ENCODE peak calls at places on chromosomes 13 and 19, in four cellular contexts. W is ovary, R is heart right ventricle, S is tibial artery. H is an unnamed sample. For H3K36me3 and H3K4me1, the result is how much of the 10 kb centered on the place peaks cover.

GRCh38 chr19:6423499-6424189 is 967 bp downstream of the KHSRP start:
- DNase-seq in R (no peak), W (peak), S (no peak), H (no peak)

GRCh38 chr19:13231663-13232062 is 81.5 kb downstream of the IER2 start:
- DNase-seq in S (no peak), R (no peak), W (no peak), H (no peak)

GRCh38 chr13:90868321-90868920 is 479.1 kb upstream of the MIR17HG start:
- DNase-seq in S (no peak), R (no peak), W (no peak), H (no peak)

GRCh38 chr19:7471696-7472620 is 16.9 kb downstream of the PEX11G start:
- DNase-seq in W (no peak), S (no peak), R (no peak), H (no peak)

GRCh38 chr13:48642061-48642460 is 11.7 kb upstream of the CYSLTR2 start:
- DNase-seq in R (no peak), W (no peak), S (no peak), H (no peak)

GRCh38 chr19:18122860-18123795 is 25.6 kb downstream of the MAST3 start:
- DNase-seq in R (no peak), W (no peak), S (no peak), H (no peak)

GRCh38 chr13:34430294-34430693 is 511.8 kb upstream of the NBEA start:
- DNase-seq in R (no peak), W (no peak), S (no peak), H (no peak)

GRCh38 chr13:98896868-98897144 is 81.1 kb downstream of the DOCK9 start:
- DNase-seq in S (no peak), R (no peak), W (no peak), H (no peak)

GRCh38 chr13:49935171-49936084 is 712 bp downstream of the SPRYD7 start:
- DNase-seq in R (no peak), W (no peak), S (peak), H (no peak)

GRCh38 chr13:78046349-78046748 is 127.7 kb upstream of the EDNRB start:
- DNase-seq in S (no peak), R (no peak), W (no peak), H (no peak)

GRCh38 chr13:48728876-48729275 is 75.1 kb downstream of the CYSLTR2 start:
- DNase-seq in R (no peak), S (no peak), W (no peak), H (no peak)

GRCh38 chr13:33115274-33115673 is 99.1 kb downstream of the KL start:
- DNase-seq in R (no peak), W (no peak), S (no peak), H (no peak)
- H3K36me3 ChIP-seq in R (half or more), W (under half), S (half or more), H (under half)

GRCh38 chr19:38795549-38795948 is 6.5 kb downstream of the LGALS7B start:
- DNase-seq in W (no peak), R (no peak), S (no peak), H (peak)

GRCh38 chr19:38800577-38801347 is 11.8 kb downstream of the LGALS7B start:
- DNase-seq in S (no peak), R (no peak), W (no peak), H (no peak)

GRCh38 chr19:38796154-38796553 is 7.2 kb downstream of the LGALS7B start:
- DNase-seq in S (no peak), R (no peak), W (no peak), H (no peak)

GRCh38 chr19:38801359-38802095 is 11.2 kb downstream of the LGALS4 start:
- DNase-seq in R (no peak), S (no peak), W (no peak), H (peak)

DNA sequence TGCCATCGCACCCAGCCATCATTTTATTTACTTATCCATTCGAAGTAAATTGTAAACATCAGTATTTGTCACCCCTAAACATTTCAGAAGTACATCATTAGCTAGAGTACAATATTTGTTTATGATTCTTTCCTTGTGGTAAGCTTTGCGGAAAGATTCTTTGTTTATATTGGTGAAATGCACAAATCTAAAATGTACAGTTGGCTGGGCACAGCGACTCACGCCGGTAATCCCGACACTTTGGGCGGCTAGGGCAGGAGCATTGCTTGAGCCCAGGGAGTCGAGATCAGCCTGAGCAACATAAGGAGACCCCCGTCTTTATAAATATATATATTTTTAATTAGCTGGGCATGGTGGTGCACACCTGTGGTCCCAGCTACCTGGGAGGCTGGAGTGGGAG is 10.1 kb downstream of the LGALS7B start:
- DNase-seq in R (no peak), S (no peak), W (no peak), H (peak)
- H3K4me1 ChIP-seq in R (under half), S (under half), W (under half), H (under half)

GRCh38 chr13:40026741-40027140 is 371.3 kb downstream of the COG6 start:
- DNase-seq in W (no peak), R (no peak), S (no peak), H (no peak)
- H3K27ac ChIP-seq in W (no peak), R (no peak), S (no peak), H (no peak)

GRCh38 chr13:93235258-93236015 is 8.8 kb downstream of the GPC6 start:
- DNase-seq in S (peak), R (no peak), W (no peak), H (no peak)
- H3K36me3 ChIP-seq in S (under half), R (under half), W (under half), H (under half)

DNA sequence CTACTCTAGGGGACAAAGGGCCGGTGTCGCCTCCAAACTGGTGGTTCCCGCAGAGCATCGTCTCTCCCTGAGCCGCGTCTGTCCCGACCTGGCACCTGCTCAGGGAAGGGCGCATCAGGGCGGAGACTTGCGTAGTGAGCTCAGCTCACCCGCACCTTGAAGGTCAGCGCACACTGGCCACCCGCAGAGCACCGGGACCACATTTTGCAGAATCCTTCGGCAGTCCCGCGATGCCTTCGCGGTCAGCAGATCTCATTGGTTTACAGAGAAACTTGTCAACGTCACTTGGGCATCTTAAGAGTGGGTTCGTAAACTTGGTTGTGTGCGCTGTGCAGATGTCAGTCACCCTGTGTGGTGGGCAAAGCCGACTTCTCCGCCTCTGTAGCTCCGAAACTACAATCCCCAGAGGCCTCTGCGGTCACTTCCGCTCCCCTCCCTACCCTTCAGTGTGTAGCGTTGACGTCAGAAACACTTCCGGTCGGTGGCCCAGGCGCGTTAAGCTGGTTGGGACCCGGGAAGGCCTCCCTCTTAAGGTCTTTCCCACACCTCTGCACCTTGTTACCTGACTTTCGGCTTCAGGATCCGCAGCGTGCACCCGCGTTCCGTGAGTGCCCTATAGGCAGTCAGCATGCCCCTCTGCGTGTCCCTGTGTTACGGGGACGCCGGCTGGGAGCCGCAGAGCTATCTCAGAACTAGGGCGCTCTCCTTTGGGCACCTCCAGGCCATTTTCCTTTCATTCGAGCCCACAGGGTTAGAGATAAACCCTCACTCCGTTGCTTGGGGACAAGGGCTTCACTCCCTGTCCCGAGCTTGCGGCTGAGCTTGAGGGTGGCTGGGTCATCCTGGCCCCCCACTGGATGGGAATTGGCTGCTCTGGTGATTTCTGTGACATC is 36.5 kb upstream of the ZNF527 start:
- DNase-seq in S (peak), W (peak), R (peak), H (peak)
- H3K4me1 ChIP-seq in S (under half), W (under half), R (under half), H (under half)

H was measured in kidney.